ENCODE peak calls at places on chromosomes 16 and 17, in eight cellular contexts. One of them, this sample, is unnamed.

GRCh38 chr16:46763147-46763546 is 15.0 kb upstream of the MYLK3 start:
- DNase-seq in uterus: no peak
- DNase-seq in stomach: no peak
- DNase-seq in kidney: no peak
- DNase-seq in A549: no peak
- DNase-seq in choroid plexus epithelial cell: no peak
- DNase-seq in heart right ventricle: peak; percentile 81
- DNase-seq in fibroblast of the aortic adventitia: no peak
- DNase-seq in this sample: no peak

GRCh38 chr17:27570578-27570914 is 60.4 kb upstream of the LGALS9 start:
- DNase-seq in uterus: no peak
- DNase-seq in stomach: no peak
- DNase-seq in kidney: peak; percentile 52
- DNase-seq in A549: no peak
- DNase-seq in choroid plexus epithelial cell: no peak
- DNase-seq in heart right ventricle: no peak
- DNase-seq in fibroblast of the aortic adventitia: no peak
- DNase-seq in this sample: no peak

GRCh38 chr17:47694818-47695663 is 1.1 kb downstream of the TBKBP1 start:
- DNase-seq in uterus: peak; percentile 58
- DNase-seq in stomach: peak; percentile 61
- DNase-seq in kidney: peak; percentile 90
- DNase-seq in A549: no peak
- DNase-seq in choroid plexus epithelial cell: peak; percentile 30
- DNase-seq in heart right ventricle: peak; percentile 77
- DNase-seq in fibroblast of the aortic adventitia: peak; percentile 64
- DNase-seq in this sample: peak; percentile 62

GRCh38 chr17:75894049-75894742 is 2.6 kb downstream of the TRIM65 start:
- DNase-seq in uterus: peak; percentile 55
- DNase-seq in stomach: no peak
- DNase-seq in kidney: peak; percentile 76
- DNase-seq in A549: no peak
- DNase-seq in choroid plexus epithelial cell: no peak
- DNase-seq in heart right ventricle: no peak
- DNase-seq in fibroblast of the aortic adventitia: no peak
- DNase-seq in this sample: no peak

GRCh38 chr17:13643196-13643595 is 41.5 kb upstream of the HS3ST3A1 start:
- DNase-seq in uterus: no peak
- DNase-seq in stomach: no peak
- DNase-seq in kidney: no peak
- DNase-seq in A549: no peak
- DNase-seq in choroid plexus epithelial cell: no peak
- DNase-seq in heart right ventricle: no peak
- DNase-seq in fibroblast of the aortic adventitia: no peak
- DNase-seq in this sample: no peak

GRCh38 chr16:50696575-50697420 is 3.4 kb downstream of the NOD2 start:
- DNase-seq in uterus: peak; percentile 62
- DNase-seq in stomach: peak; percentile 77
- DNase-seq in kidney: peak; percentile 94
- DNase-seq in A549: peak; percentile 20
- DNase-seq in choroid plexus epithelial cell: peak; percentile 82
- DNase-seq in heart right ventricle: peak; percentile 79
- DNase-seq in fibroblast of the aortic adventitia: peak; percentile 55
- DNase-seq in this sample: peak; percentile 73

GRCh38 chr17:60253048-60253447 is 103.3 kb downstream of the CA4 start:
- DNase-seq in uterus: no peak
- DNase-seq in stomach: no peak
- DNase-seq in kidney: no peak
- DNase-seq in A549: no peak
- DNase-seq in choroid plexus epithelial cell: no peak
- DNase-seq in heart right ventricle: no peak
- DNase-seq in fibroblast of the aortic adventitia: no peak
- DNase-seq in this sample: no peak

GRCh38 chr16:64983983-64984382 is 137.9 kb downstream of the CDH11 start:
- DNase-seq in uterus: no peak
- DNase-seq in stomach: no peak
- DNase-seq in kidney: no peak
- DNase-seq in A549: no peak
- DNase-seq in choroid plexus epithelial cell: peak; percentile 93
- DNase-seq in heart right ventricle: peak; percentile 62
- DNase-seq in fibroblast of the aortic adventitia: peak; percentile 70
- DNase-seq in this sample: peak; percentile 75

GRCh38 chr17:19424934-19425868 is 14.2 kb downstream of the RNF112 start:
- DNase-seq in uterus: no peak
- DNase-seq in stomach: no peak
- DNase-seq in kidney: no peak
- DNase-seq in A549: no peak
- DNase-seq in choroid plexus epithelial cell: no peak
- DNase-seq in heart right ventricle: no peak
- DNase-seq in fibroblast of the aortic adventitia: peak; percentile 73
- DNase-seq in this sample: peak; percentile 21

GRCh38 chr16:53111078-53111776 is 56.4 kb downstream of the CHD9 start:
- DNase-seq in uterus: no peak
- DNase-seq in stomach: no peak
- DNase-seq in kidney: no peak
- DNase-seq in A549: no peak
- DNase-seq in choroid plexus epithelial cell: peak; percentile 58
- DNase-seq in heart right ventricle: no peak
- DNase-seq in fibroblast of the aortic adventitia: peak; percentile 61
- DNase-seq in this sample: peak; percentile 58

GRCh38 chr16:27436065-27436464 is 34.1 kb downstream of the IL21R start:
- DNase-seq in uterus: peak; percentile 2
- DNase-seq in stomach: no peak
- DNase-seq in kidney: no peak
- DNase-seq in A549: no peak
- DNase-seq in choroid plexus epithelial cell: no peak
- DNase-seq in heart right ventricle: peak; percentile 1
- DNase-seq in fibroblast of the aortic adventitia: no peak
- DNase-seq in this sample: no peak

GRCh38 chr16:30142672-30143346 is 19.8 kb upstream of the MAPK3 start:
- DNase-seq in uterus: no peak
- DNase-seq in stomach: no peak
- DNase-seq in kidney: no peak
- DNase-seq in A549: no peak
- DNase-seq in choroid plexus epithelial cell: no peak
- DNase-seq in heart right ventricle: no peak
- DNase-seq in fibroblast of the aortic adventitia: no peak
- DNase-seq in this sample: no peak

GRCh38 chr17:27458524-27458908 is 2.3 kb downstream of the KSR1 start:
- DNase-seq in uterus: no peak
- DNase-seq in stomach: no peak
- DNase-seq in kidney: no peak
- DNase-seq in A549: no peak
- DNase-seq in choroid plexus epithelial cell: no peak
- DNase-seq in heart right ventricle: no peak
- DNase-seq in fibroblast of the aortic adventitia: no peak
- DNase-seq in this sample: no peak

GRCh38 chr16:8963010-8963824 is 489 bp downstream of the USP7 start:
- DNase-seq in uterus: no peak
- DNase-seq in stomach: no peak
- DNase-seq in kidney: peak; percentile 76
- DNase-seq in A549: no peak
- DNase-seq in choroid plexus epithelial cell: no peak
- DNase-seq in heart right ventricle: no peak
- DNase-seq in fibroblast of the aortic adventitia: no peak
- DNase-seq in this sample: no peak

GRCh38 chr16:71894229-71894920 is 956 bp upstream of the IST1 start:
- DNase-seq in uterus: peak; percentile 44
- DNase-seq in stomach: peak; percentile 56
- DNase-seq in kidney: peak; percentile 77
- DNase-seq in A549: no peak
- DNase-seq in choroid plexus epithelial cell: peak; percentile 79
- DNase-seq in heart right ventricle: peak; percentile 49
- DNase-seq in fibroblast of the aortic adventitia: peak; percentile 68
- DNase-seq in this sample: peak; percentile 56

GRCh38 chr17:51103451-51103850 is 17.2 kb downstream of the SPAG9 start:
- DNase-seq in uterus: no peak
- DNase-seq in stomach: peak; percentile 4
- DNase-seq in kidney: no peak
- DNase-seq in A549: no peak
- DNase-seq in choroid plexus epithelial cell: no peak
- DNase-seq in heart right ventricle: no peak
- DNase-seq in fibroblast of the aortic adventitia: no peak
- DNase-seq in this sample: no peak

GRCh38 chr16:88558457-88559442 is 11.5 kb upstream of the ZC3H18 start:
- DNase-seq in uterus: peak; percentile 59
- DNase-seq in stomach: peak; percentile 89
- DNase-seq in kidney: peak; percentile 88
- DNase-seq in A549: peak; percentile 69
- DNase-seq in choroid plexus epithelial cell: peak; percentile 68
- DNase-seq in heart right ventricle: peak; percentile 61
- DNase-seq in fibroblast of the aortic adventitia: peak; percentile 70
- DNase-seq in this sample: peak; percentile 51

GRCh38 chr16:56266981-56267607 is 75.8 kb downstream of the GNAO1 start:
- DNase-seq in uterus: no peak
- DNase-seq in stomach: no peak
- DNase-seq in kidney: no peak
- DNase-seq in A549: no peak
- DNase-seq in choroid plexus epithelial cell: no peak
- DNase-seq in heart right ventricle: no peak
- DNase-seq in fibroblast of the aortic adventitia: no peak
- DNase-seq in this sample: no peak

GRCh38 chr17:35312346-35312745 is 61.1 kb downstream of the SLFN11 start:
- DNase-seq in uterus: no peak
- DNase-seq in stomach: no peak
- DNase-seq in kidney: no peak
- DNase-seq in A549: no peak
- DNase-seq in choroid plexus epithelial cell: no peak
- DNase-seq in heart right ventricle: no peak
- DNase-seq in fibroblast of the aortic adventitia: no peak
- DNase-seq in this sample: no peak

GRCh38 chr17:37657202-37657601 is 14.0 kb upstream of the DDX52 start:
- DNase-seq in uterus: no peak
- DNase-seq in stomach: no peak
- DNase-seq in kidney: no peak
- DNase-seq in A549: no peak
- DNase-seq in choroid plexus epithelial cell: no peak
- DNase-seq in heart right ventricle: no peak
- DNase-seq in fibroblast of the aortic adventitia: no peak
- DNase-seq in this sample: no peak
- TF ChIP-seq CTCF in uterus: no peak
- TF ChIP-seq CTCF in stomach: no peak
- TF ChIP-seq CTCF in kidney: no peak
- TF ChIP-seq CTCF in A549: no peak
- TF ChIP-seq CTCF in choroid plexus epithelial cell: no peak
- TF ChIP-seq CTCF in heart right ventricle: no peak
- TF ChIP-seq CTCF in fibroblast of the aortic adventitia: no peak
- TF ChIP-seq CTCF in this sample: no peak

DNA sequence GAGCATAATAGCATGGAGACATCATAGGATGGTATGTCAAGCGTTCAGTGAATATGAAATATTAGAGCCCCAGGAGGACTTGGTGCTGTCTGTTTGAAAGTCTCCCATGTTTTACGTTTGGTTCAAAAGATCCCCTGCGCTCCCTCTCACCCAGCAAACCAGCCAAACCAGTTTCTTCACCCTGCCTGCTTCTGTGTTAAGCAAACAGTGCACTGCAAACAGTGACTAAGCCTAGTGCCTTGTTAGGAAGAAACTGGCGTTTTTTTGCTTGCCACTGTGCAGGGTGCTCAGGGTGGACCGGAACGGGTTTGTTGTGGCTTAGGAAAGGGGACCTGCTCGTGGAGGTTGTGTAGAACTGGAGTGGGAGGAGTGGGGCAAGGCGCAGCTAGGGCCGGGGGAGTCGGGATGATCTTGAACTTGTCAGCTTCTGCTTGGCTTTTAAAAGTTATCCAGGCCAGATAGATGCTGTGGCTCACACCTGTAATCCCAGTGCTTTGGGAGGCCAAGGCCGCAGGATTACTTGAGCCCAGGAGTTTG is 7.7 kb downstream of the CDH1 start:
- DNase-seq in uterus: no peak
- DNase-seq in stomach: peak; percentile 89
- DNase-seq in kidney: peak; percentile 80
- DNase-seq in A549: peak; percentile 73
- DNase-seq in choroid plexus epithelial cell: peak; percentile 39
- DNase-seq in heart right ventricle: no peak
- DNase-seq in fibroblast of the aortic adventitia: no peak
- DNase-seq in this sample: peak; percentile 10
- H3K4me3 ChIP-seq in uterus: no peak overlapping the region
- H3K4me3 ChIP-seq in stomach: no peak overlapping the region
- H3K4me3 ChIP-seq in kidney: no peak overlapping the region
- H3K4me3 ChIP-seq in A549: no peak overlapping the region
- H3K4me3 ChIP-seq in choroid plexus epithelial cell: no peak overlapping the region
- H3K4me3 ChIP-seq in heart right ventricle: no peak overlapping the region
- H3K4me3 ChIP-seq in fibroblast of the aortic adventitia: no peak overlapping the region
- H3K4me3 ChIP-seq in this sample: no peak overlapping the region

GRCh38 chr16:81212830-81213465 is 25.5 kb upstream of the BCO1 start:
- DNase-seq in uterus: no peak
- DNase-seq in stomach: no peak
- DNase-seq in kidney: no peak
- DNase-seq in A549: no peak
- DNase-seq in choroid plexus epithelial cell: no peak
- DNase-seq in heart right ventricle: no peak
- DNase-seq in fibroblast of the aortic adventitia: no peak
- DNase-seq in this sample: no peak

GRCh38 chr16:81210807-81211206 is 27.7 kb upstream of the BCO1 start:
- DNase-seq in uterus: no peak
- DNase-seq in stomach: no peak
- DNase-seq in kidney: no peak
- DNase-seq in A549: no peak
- DNase-seq in choroid plexus epithelial cell: no peak
- DNase-seq in heart right ventricle: no peak
- DNase-seq in fibroblast of the aortic adventitia: no peak
- DNase-seq in this sample: no peak

GRCh38 chr16:81216706-81217105 is 21.8 kb upstream of the BCO1 start:
- DNase-seq in uterus: no peak
- DNase-seq in stomach: no peak
- DNase-seq in kidney: no peak
- DNase-seq in A549: no peak
- DNase-seq in choroid plexus epithelial cell: no peak
- DNase-seq in heart right ventricle: no peak
- DNase-seq in fibroblast of the aortic adventitia: no peak
- DNase-seq in this sample: no peak

GRCh38 chr16:81216114-81216513 is 22.4 kb upstream of the BCO1 start:
- DNase-seq in uterus: no peak
- DNase-seq in stomach: no peak
- DNase-seq in kidney: no peak
- DNase-seq in A549: no peak
- DNase-seq in choroid plexus epithelial cell: no peak
- DNase-seq in heart right ventricle: no peak
- DNase-seq in fibroblast of the aortic adventitia: no peak
- DNase-seq in this sample: no peak

GRCh38 chr16:81214745-81215166 is 23.7 kb upstream of the BCO1 start:
- DNase-seq in uterus: no peak
- DNase-seq in stomach: peak; percentile 38
- DNase-seq in kidney: no peak
- DNase-seq in A549: peak; percentile 69
- DNase-seq in choroid plexus epithelial cell: peak; percentile 42
- DNase-seq in heart right ventricle: no peak
- DNase-seq in fibroblast of the aortic adventitia: peak; percentile 15
- DNase-seq in this sample: peak; percentile 33
- TF ChIP-seq CTCF in uterus: no peak
- TF ChIP-seq CTCF in stomach: no peak
- TF ChIP-seq CTCF in kidney: no peak
- TF ChIP-seq CTCF in A549: peak; percentile 66
- TF ChIP-seq CTCF in choroid plexus epithelial cell: peak; percentile 74
- TF ChIP-seq CTCF in heart right ventricle: peak; percentile 31
- TF ChIP-seq CTCF in fibroblast of the aortic adventitia: peak; percentile 50
- TF ChIP-seq CTCF in this sample: peak; percentile 55

DNA sequence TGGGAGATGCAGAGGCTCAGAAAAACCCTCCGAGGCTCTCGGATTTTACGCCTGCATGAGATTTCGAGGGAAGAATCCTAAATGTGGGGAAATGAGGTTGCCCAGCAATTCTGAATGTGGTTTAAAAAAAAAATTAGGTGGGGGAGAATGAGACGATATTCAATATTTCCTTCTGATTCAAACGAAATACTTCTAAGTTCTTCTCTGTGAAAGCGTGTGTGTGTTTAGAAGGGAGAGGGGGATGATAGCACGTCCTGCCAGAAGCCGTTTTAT is 47.8 kb downstream of the TBC1D16 start:
- DNase-seq in uterus: no peak
- DNase-seq in stomach: no peak
- DNase-seq in kidney: no peak
- DNase-seq in A549: no peak
- DNase-seq in choroid plexus epithelial cell: no peak
- DNase-seq in heart right ventricle: no peak
- DNase-seq in fibroblast of the aortic adventitia: no peak
- DNase-seq in this sample: no peak
- H3K4me3 ChIP-seq in uterus: no peak overlapping the region
- H3K4me3 ChIP-seq in stomach: no peak overlapping the region
- H3K4me3 ChIP-seq in kidney: no peak overlapping the region
- H3K4me3 ChIP-seq in A549: peak overlapping the region; percentile 20
- H3K4me3 ChIP-seq in choroid plexus epithelial cell: no peak overlapping the region
- H3K4me3 ChIP-seq in heart right ventricle: no peak overlapping the region
- H3K4me3 ChIP-seq in fibroblast of the aortic adventitia: peak overlapping the region; percentile 13
- H3K4me3 ChIP-seq in this sample: peak overlapping the region; percentile 52